ENCODE peak calls at places on chromosomes 16 and 17, in ten cellular contexts. One of them, this sample, is unnamed.

GRCh38 chr17:3678095-3678820 is 9.6 kb downstream of the EMC6 start:
- DNase-seq in activated CD4-positive, alpha-beta T cell treated with anti-CD3 and anti-CD28 coated beads, Interleukin-2, amount 50 U/mL, for 24 hours: no peak
- DNase-seq in NCI-H1436: no peak
- DNase-seq in esophagus muscularis mucosa: no peak
- DNase-seq in mucosa of descending colon: no peak
- DNase-seq in HCEC 1CT: no peak
- DNase-seq in pulmonary artery endothelial cell: no peak
- DNase-seq in activated naive CD4-positive, alpha-beta T cell treated with anti-CD3 and anti-CD28 coated beads, Interleukin-2, amount 50 U/mL, for 16 hours: no peak
- DNase-seq in nucleus accumbens: no peak
- DNase-seq in germinal center: no peak
- DNase-seq in this sample: peak; percentile 18

GRCh38 chr16:19289805-19290490 is 4.4 kb downstream of the CLEC19A start:
- DNase-seq in mucosa of descending colon: no peak
- DNase-seq in HCEC 1CT: no peak
- DNase-seq in nucleus accumbens: no peak
- DNase-seq in NCI-H1436: no peak
- DNase-seq in activated naive CD4-positive, alpha-beta T cell treated with anti-CD3 and anti-CD28 coated beads, Interleukin-2, amount 50 U/mL, for 16 hours: no peak
- DNase-seq in esophagus muscularis mucosa: no peak
- DNase-seq in activated CD4-positive, alpha-beta T cell treated with anti-CD3 and anti-CD28 coated beads, Interleukin-2, amount 50 U/mL, for 24 hours: no peak
- DNase-seq in pulmonary artery endothelial cell: no peak
- DNase-seq in germinal center: no peak
- DNase-seq in this sample: peak; percentile 29

GRCh38 chr17:28819582-28819981 is 23.0 kb downstream of the FAM222B start:
- DNase-seq in activated CD4-positive, alpha-beta T cell treated with anti-CD3 and anti-CD28 coated beads, Interleukin-2, amount 50 U/mL, for 24 hours: no peak
- DNase-seq in NCI-H1436: no peak
- DNase-seq in germinal center: no peak
- DNase-seq in mucosa of descending colon: no peak
- DNase-seq in nucleus accumbens: no peak
- DNase-seq in activated naive CD4-positive, alpha-beta T cell treated with anti-CD3 and anti-CD28 coated beads, Interleukin-2, amount 50 U/mL, for 16 hours: no peak
- DNase-seq in esophagus muscularis mucosa: no peak
- DNase-seq in pulmonary artery endothelial cell: no peak
- DNase-seq in HCEC 1CT: no peak
- DNase-seq in this sample: no peak

GRCh38 chr17:42660692-42661345 is 1.7 kb downstream of the TUBG2 start:
- DNase-seq in activated naive CD4-positive, alpha-beta T cell treated with anti-CD3 and anti-CD28 coated beads, Interleukin-2, amount 50 U/mL, for 16 hours: no peak
- DNase-seq in pulmonary artery endothelial cell: no peak
- DNase-seq in activated CD4-positive, alpha-beta T cell treated with anti-CD3 and anti-CD28 coated beads, Interleukin-2, amount 50 U/mL, for 24 hours: no peak
- DNase-seq in HCEC 1CT: peak; percentile 82
- DNase-seq in nucleus accumbens: no peak
- DNase-seq in mucosa of descending colon: no peak
- DNase-seq in esophagus muscularis mucosa: no peak
- DNase-seq in NCI-H1436: no peak
- DNase-seq in germinal center: no peak
- DNase-seq in this sample: no peak

GRCh38 chr16:31107465-31107867 is 720 bp upstream of the BCKDK start:
- DNase-seq in nucleus accumbens: no peak
- DNase-seq in activated CD4-positive, alpha-beta T cell treated with anti-CD3 and anti-CD28 coated beads, Interleukin-2, amount 50 U/mL, for 24 hours: no peak
- DNase-seq in pulmonary artery endothelial cell: no peak
- DNase-seq in activated naive CD4-positive, alpha-beta T cell treated with anti-CD3 and anti-CD28 coated beads, Interleukin-2, amount 50 U/mL, for 16 hours: no peak
- DNase-seq in esophagus muscularis mucosa: no peak
- DNase-seq in NCI-H1436: no peak
- DNase-seq in HCEC 1CT: no peak
- DNase-seq in germinal center: no peak
- DNase-seq in mucosa of descending colon: no peak
- DNase-seq in this sample: no peak

GRCh38 chr16:67914758-67915622 is 16.7 kb downstream of the CTRL start:
- DNase-seq in activated naive CD4-positive, alpha-beta T cell treated with anti-CD3 and anti-CD28 coated beads, Interleukin-2, amount 50 U/mL, for 16 hours: no peak
- DNase-seq in HCEC 1CT: no peak
- DNase-seq in activated CD4-positive, alpha-beta T cell treated with anti-CD3 and anti-CD28 coated beads, Interleukin-2, amount 50 U/mL, for 24 hours: no peak
- DNase-seq in pulmonary artery endothelial cell: no peak
- DNase-seq in esophagus muscularis mucosa: no peak
- DNase-seq in mucosa of descending colon: no peak
- DNase-seq in NCI-H1436: no peak
- DNase-seq in nucleus accumbens: no peak
- DNase-seq in germinal center: no peak
- DNase-seq in this sample: no peak

GRCh38 chr17:75909051-75909811 is 4.5 kb upstream of the MRPL38 start:
- DNase-seq in esophagus muscularis mucosa: no peak
- DNase-seq in nucleus accumbens: no peak
- DNase-seq in NCI-H1436: peak; percentile 86
- DNase-seq in activated CD4-positive, alpha-beta T cell treated with anti-CD3 and anti-CD28 coated beads, Interleukin-2, amount 50 U/mL, for 24 hours: no peak
- DNase-seq in pulmonary artery endothelial cell: no peak
- DNase-seq in germinal center: no peak
- DNase-seq in activated naive CD4-positive, alpha-beta T cell treated with anti-CD3 and anti-CD28 coated beads, Interleukin-2, amount 50 U/mL, for 16 hours: no peak
- DNase-seq in mucosa of descending colon: no peak
- DNase-seq in HCEC 1CT: no peak
- DNase-seq in this sample: no peak

GRCh38 chr16:14401839-14402115 is 228.3 kb downstream of the PARN start:
- DNase-seq in activated naive CD4-positive, alpha-beta T cell treated with anti-CD3 and anti-CD28 coated beads, Interleukin-2, amount 50 U/mL, for 16 hours: no peak
- DNase-seq in germinal center: no peak
- DNase-seq in activated CD4-positive, alpha-beta T cell treated with anti-CD3 and anti-CD28 coated beads, Interleukin-2, amount 50 U/mL, for 24 hours: no peak
- DNase-seq in NCI-H1436: no peak
- DNase-seq in esophagus muscularis mucosa: no peak
- DNase-seq in mucosa of descending colon: no peak
- DNase-seq in HCEC 1CT: no peak
- DNase-seq in nucleus accumbens: no peak
- DNase-seq in pulmonary artery endothelial cell: no peak
- DNase-seq in this sample: no peak

GRCh38 chr17:27562777-27563455 is 68.1 kb upstream of the LGALS9 start:
- DNase-seq in HCEC 1CT: no peak
- DNase-seq in nucleus accumbens: no peak
- DNase-seq in NCI-H1436: no peak
- DNase-seq in pulmonary artery endothelial cell: no peak
- DNase-seq in mucosa of descending colon: no peak
- DNase-seq in germinal center: no peak
- DNase-seq in activated naive CD4-positive, alpha-beta T cell treated with anti-CD3 and anti-CD28 coated beads, Interleukin-2, amount 50 U/mL, for 16 hours: no peak
- DNase-seq in esophagus muscularis mucosa: no peak
- DNase-seq in activated CD4-positive, alpha-beta T cell treated with anti-CD3 and anti-CD28 coated beads, Interleukin-2, amount 50 U/mL, for 24 hours: no peak
- DNase-seq in this sample: no peak

GRCh38 chr17:70464995-70465394 is 295.7 kb downstream of the KCNJ2 start:
- DNase-seq in nucleus accumbens: no peak
- DNase-seq in NCI-H1436: no peak
- DNase-seq in activated naive CD4-positive, alpha-beta T cell treated with anti-CD3 and anti-CD28 coated beads, Interleukin-2, amount 50 U/mL, for 16 hours: no peak
- DNase-seq in mucosa of descending colon: no peak
- DNase-seq in germinal center: no peak
- DNase-seq in HCEC 1CT: no peak
- DNase-seq in activated CD4-positive, alpha-beta T cell treated with anti-CD3 and anti-CD28 coated beads, Interleukin-2, amount 50 U/mL, for 24 hours: no peak
- DNase-seq in esophagus muscularis mucosa: no peak
- DNase-seq in pulmonary artery endothelial cell: no peak
- DNase-seq in this sample: no peak

GRCh38 chr17:63698886-63699637 is 863 bp downstream of the LIMD2 start:
- DNase-seq in nucleus accumbens: no peak
- DNase-seq in germinal center: peak; percentile 89
- DNase-seq in pulmonary artery endothelial cell: no peak
- DNase-seq in activated CD4-positive, alpha-beta T cell treated with anti-CD3 and anti-CD28 coated beads, Interleukin-2, amount 50 U/mL, for 24 hours: peak; percentile 74
- DNase-seq in NCI-H1436: peak; percentile 62
- DNase-seq in esophagus muscularis mucosa: no peak
- DNase-seq in activated naive CD4-positive, alpha-beta T cell treated with anti-CD3 and anti-CD28 coated beads, Interleukin-2, amount 50 U/mL, for 16 hours: peak; percentile 75
- DNase-seq in mucosa of descending colon: peak; percentile 69
- DNase-seq in HCEC 1CT: no peak
- DNase-seq in this sample: no peak

GRCh38 chr17:12386240-12386639 is 279.4 kb upstream of the MYOCD start:
- DNase-seq in pulmonary artery endothelial cell: no peak
- DNase-seq in HCEC 1CT: no peak
- DNase-seq in activated naive CD4-positive, alpha-beta T cell treated with anti-CD3 and anti-CD28 coated beads, Interleukin-2, amount 50 U/mL, for 16 hours: no peak
- DNase-seq in nucleus accumbens: no peak
- DNase-seq in germinal center: no peak
- DNase-seq in esophagus muscularis mucosa: peak; percentile 60
- DNase-seq in NCI-H1436: no peak
- DNase-seq in activated CD4-positive, alpha-beta T cell treated with anti-CD3 and anti-CD28 coated beads, Interleukin-2, amount 50 U/mL, for 24 hours: no peak
- DNase-seq in mucosa of descending colon: no peak
- DNase-seq in this sample: no peak

GRCh38 chr17:39920218-39921210 is 2.1 kb upstream of the GSDMB start:
- DNase-seq in mucosa of descending colon: no peak
- DNase-seq in esophagus muscularis mucosa: no peak
- DNase-seq in activated naive CD4-positive, alpha-beta T cell treated with anti-CD3 and anti-CD28 coated beads, Interleukin-2, amount 50 U/mL, for 16 hours: peak; percentile 68
- DNase-seq in nucleus accumbens: no peak
- DNase-seq in HCEC 1CT: no peak
- DNase-seq in germinal center: peak; percentile 40
- DNase-seq in pulmonary artery endothelial cell: no peak
- DNase-seq in activated CD4-positive, alpha-beta T cell treated with anti-CD3 and anti-CD28 coated beads, Interleukin-2, amount 50 U/mL, for 24 hours: no peak
- DNase-seq in NCI-H1436: no peak
- DNase-seq in this sample: no peak

GRCh38 chr16:13909872-13910303 is 10.1 kb upstream of the ERCC4 start:
- DNase-seq in esophagus muscularis mucosa: no peak
- DNase-seq in nucleus accumbens: no peak
- DNase-seq in mucosa of descending colon: peak; percentile 5
- DNase-seq in pulmonary artery endothelial cell: no peak
- DNase-seq in NCI-H1436: no peak
- DNase-seq in HCEC 1CT: peak; percentile 68
- DNase-seq in activated CD4-positive, alpha-beta T cell treated with anti-CD3 and anti-CD28 coated beads, Interleukin-2, amount 50 U/mL, for 24 hours: no peak
- DNase-seq in germinal center: no peak
- DNase-seq in activated naive CD4-positive, alpha-beta T cell treated with anti-CD3 and anti-CD28 coated beads, Interleukin-2, amount 50 U/mL, for 16 hours: no peak
- DNase-seq in this sample: peak; percentile 8

GRCh38 chr17:82091264-82092066 is 6.6 kb downstream of the FASN start:
- DNase-seq in pulmonary artery endothelial cell: no peak
- DNase-seq in mucosa of descending colon: no peak
- DNase-seq in activated naive CD4-positive, alpha-beta T cell treated with anti-CD3 and anti-CD28 coated beads, Interleukin-2, amount 50 U/mL, for 16 hours: no peak
- DNase-seq in esophagus muscularis mucosa: no peak
- DNase-seq in HCEC 1CT: no peak
- DNase-seq in germinal center: no peak
- DNase-seq in activated CD4-positive, alpha-beta T cell treated with anti-CD3 and anti-CD28 coated beads, Interleukin-2, amount 50 U/mL, for 24 hours: no peak
- DNase-seq in NCI-H1436: no peak
- DNase-seq in nucleus accumbens: no peak
- DNase-seq in this sample: no peak

GRCh38 chr16:74936902-74937560 is 47.9 kb downstream of the WDR59 start:
- DNase-seq in NCI-H1436: no peak
- DNase-seq in germinal center: no peak
- DNase-seq in esophagus muscularis mucosa: no peak
- DNase-seq in activated CD4-positive, alpha-beta T cell treated with anti-CD3 and anti-CD28 coated beads, Interleukin-2, amount 50 U/mL, for 24 hours: no peak
- DNase-seq in activated naive CD4-positive, alpha-beta T cell treated with anti-CD3 and anti-CD28 coated beads, Interleukin-2, amount 50 U/mL, for 16 hours: no peak
- DNase-seq in HCEC 1CT: peak; percentile 94
- DNase-seq in nucleus accumbens: no peak
- DNase-seq in pulmonary artery endothelial cell: no peak
- DNase-seq in mucosa of descending colon: peak; percentile 9
- DNase-seq in this sample: no peak

GRCh38 chr16:31872201-31872600 is 1.4 kb upstream of the ZNF267 start:
- DNase-seq in nucleus accumbens: no peak
- DNase-seq in germinal center: no peak
- DNase-seq in pulmonary artery endothelial cell: no peak
- DNase-seq in mucosa of descending colon: no peak
- DNase-seq in NCI-H1436: no peak
- DNase-seq in HCEC 1CT: no peak
- DNase-seq in activated naive CD4-positive, alpha-beta T cell treated with anti-CD3 and anti-CD28 coated beads, Interleukin-2, amount 50 U/mL, for 16 hours: no peak
- DNase-seq in activated CD4-positive, alpha-beta T cell treated with anti-CD3 and anti-CD28 coated beads, Interleukin-2, amount 50 U/mL, for 24 hours: no peak
- DNase-seq in esophagus muscularis mucosa: no peak
- DNase-seq in this sample: no peak

GRCh38 chr17:18182978-18183333 is 672 bp upstream of the ALKBH5 start:
- DNase-seq in HCEC 1CT: no peak
- DNase-seq in germinal center: peak; percentile 81
- DNase-seq in activated CD4-positive, alpha-beta T cell treated with anti-CD3 and anti-CD28 coated beads, Interleukin-2, amount 50 U/mL, for 24 hours: peak; percentile 77
- DNase-seq in esophagus muscularis mucosa: peak; percentile 96
- DNase-seq in mucosa of descending colon: peak; percentile 86
- DNase-seq in NCI-H1436: peak; percentile 81
- DNase-seq in pulmonary artery endothelial cell: peak; percentile 43
- DNase-seq in activated naive CD4-positive, alpha-beta T cell treated with anti-CD3 and anti-CD28 coated beads, Interleukin-2, amount 50 U/mL, for 16 hours: peak; percentile 87
- DNase-seq in nucleus accumbens: peak; percentile 89
- DNase-seq in this sample: peak; percentile 83

GRCh38 chr16:30457743-30458560 is 12.3 kb upstream of the SEPHS2 start:
- DNase-seq in HCEC 1CT: no peak
- DNase-seq in esophagus muscularis mucosa: no peak
- DNase-seq in germinal center: no peak
- DNase-seq in pulmonary artery endothelial cell: no peak
- DNase-seq in mucosa of descending colon: no peak
- DNase-seq in activated naive CD4-positive, alpha-beta T cell treated with anti-CD3 and anti-CD28 coated beads, Interleukin-2, amount 50 U/mL, for 16 hours: no peak
- DNase-seq in activated CD4-positive, alpha-beta T cell treated with anti-CD3 and anti-CD28 coated beads, Interleukin-2, amount 50 U/mL, for 24 hours: no peak
- DNase-seq in nucleus accumbens: no peak
- DNase-seq in NCI-H1436: no peak
- DNase-seq in this sample: no peak

GRCh38 chr17:80476877-80477646 is 655 bp upstream of the NPTX1 start:
- DNase-seq in pulmonary artery endothelial cell: no peak
- DNase-seq in nucleus accumbens: no peak
- DNase-seq in NCI-H1436: peak; percentile 26
- DNase-seq in activated CD4-positive, alpha-beta T cell treated with anti-CD3 and anti-CD28 coated beads, Interleukin-2, amount 50 U/mL, for 24 hours: no peak
- DNase-seq in activated naive CD4-positive, alpha-beta T cell treated with anti-CD3 and anti-CD28 coated beads, Interleukin-2, amount 50 U/mL, for 16 hours: no peak
- DNase-seq in germinal center: no peak
- DNase-seq in esophagus muscularis mucosa: no peak
- DNase-seq in HCEC 1CT: no peak
- DNase-seq in mucosa of descending colon: no peak
- DNase-seq in this sample: no peak

GRCh38 chr16:17419266-17419665 is 51.5 kb downstream of the XYLT1 start:
- DNase-seq in esophagus muscularis mucosa: no peak
- DNase-seq in germinal center: no peak
- DNase-seq in activated naive CD4-positive, alpha-beta T cell treated with anti-CD3 and anti-CD28 coated beads, Interleukin-2, amount 50 U/mL, for 16 hours: no peak
- DNase-seq in pulmonary artery endothelial cell: no peak
- DNase-seq in mucosa of descending colon: no peak
- DNase-seq in activated CD4-positive, alpha-beta T cell treated with anti-CD3 and anti-CD28 coated beads, Interleukin-2, amount 50 U/mL, for 24 hours: no peak
- DNase-seq in NCI-H1436: no peak
- DNase-seq in nucleus accumbens: no peak
- DNase-seq in HCEC 1CT: no peak
- DNase-seq in this sample: no peak

GRCh38 chr17:10127819-10128375 is 70.5 kb downstream of the GAS7 start:
- DNase-seq in HCEC 1CT: no peak
- DNase-seq in NCI-H1436: no peak
- DNase-seq in nucleus accumbens: peak; percentile 20
- DNase-seq in activated naive CD4-positive, alpha-beta T cell treated with anti-CD3 and anti-CD28 coated beads, Interleukin-2, amount 50 U/mL, for 16 hours: no peak
- DNase-seq in activated CD4-positive, alpha-beta T cell treated with anti-CD3 and anti-CD28 coated beads, Interleukin-2, amount 50 U/mL, for 24 hours: no peak
- DNase-seq in esophagus muscularis mucosa: no peak
- DNase-seq in pulmonary artery endothelial cell: no peak
- DNase-seq in mucosa of descending colon: peak; percentile 47
- DNase-seq in germinal center: no peak
- DNase-seq in this sample: no peak

GRCh38 chr17:63246344-63246743 is 199.8 kb downstream of the CYB561 start:
- DNase-seq in germinal center: no peak
- DNase-seq in activated naive CD4-positive, alpha-beta T cell treated with anti-CD3 and anti-CD28 coated beads, Interleukin-2, amount 50 U/mL, for 16 hours: no peak
- DNase-seq in esophagus muscularis mucosa: no peak
- DNase-seq in nucleus accumbens: no peak
- DNase-seq in HCEC 1CT: peak; percentile 37
- DNase-seq in activated CD4-positive, alpha-beta T cell treated with anti-CD3 and anti-CD28 coated beads, Interleukin-2, amount 50 U/mL, for 24 hours: no peak
- DNase-seq in NCI-H1436: no peak
- DNase-seq in pulmonary artery endothelial cell: no peak
- DNase-seq in mucosa of descending colon: no peak
- DNase-seq in this sample: no peak

GRCh38 chr17:11309850-11310249 is 68.8 kb downstream of the SHISA6 start:
- DNase-seq in mucosa of descending colon: no peak
- DNase-seq in HCEC 1CT: no peak
- DNase-seq in esophagus muscularis mucosa: peak; percentile 42
- DNase-seq in NCI-H1436: no peak
- DNase-seq in nucleus accumbens: no peak
- DNase-seq in pulmonary artery endothelial cell: no peak
- DNase-seq in activated naive CD4-positive, alpha-beta T cell treated with anti-CD3 and anti-CD28 coated beads, Interleukin-2, amount 50 U/mL, for 16 hours: no peak
- DNase-seq in activated CD4-positive, alpha-beta T cell treated with anti-CD3 and anti-CD28 coated beads, Interleukin-2, amount 50 U/mL, for 24 hours: no peak
- DNase-seq in germinal center: no peak
- DNase-seq in this sample: no peak

GRCh38 chr16:75244225-75244792 is 7.1 kb downstream of the BCAR1 start:
- DNase-seq in pulmonary artery endothelial cell: peak; percentile 47
- DNase-seq in nucleus accumbens: no peak
- DNase-seq in germinal center: no peak
- DNase-seq in HCEC 1CT: peak; percentile 41
- DNase-seq in mucosa of descending colon: peak; percentile 75
- DNase-seq in esophagus muscularis mucosa: no peak
- DNase-seq in activated CD4-positive, alpha-beta T cell treated with anti-CD3 and anti-CD28 coated beads, Interleukin-2, amount 50 U/mL, for 24 hours: no peak
- DNase-seq in NCI-H1436: no peak
- DNase-seq in activated naive CD4-positive, alpha-beta T cell treated with anti-CD3 and anti-CD28 coated beads, Interleukin-2, amount 50 U/mL, for 16 hours: no peak
- DNase-seq in this sample: peak; percentile 29

GRCh38 chr16:86363057-86363490 is 147.3 kb upstream of the FOXF1 start:
- DNase-seq in esophagus muscularis mucosa: no peak
- DNase-seq in activated CD4-positive, alpha-beta T cell treated with anti-CD3 and anti-CD28 coated beads, Interleukin-2, amount 50 U/mL, for 24 hours: no peak
- DNase-seq in mucosa of descending colon: no peak
- DNase-seq in germinal center: no peak
- DNase-seq in nucleus accumbens: no peak
- DNase-seq in HCEC 1CT: peak; percentile 96
- DNase-seq in activated naive CD4-positive, alpha-beta T cell treated with anti-CD3 and anti-CD28 coated beads, Interleukin-2, amount 50 U/mL, for 16 hours: no peak
- DNase-seq in pulmonary artery endothelial cell: no peak
- DNase-seq in NCI-H1436: no peak
- DNase-seq in this sample: no peak

GRCh38 chr17:40430272-40431230 is 12.7 kb upstream of the IGFBP4 start:
- DNase-seq in pulmonary artery endothelial cell: no peak
- DNase-seq in activated CD4-positive, alpha-beta T cell treated with anti-CD3 and anti-CD28 coated beads, Interleukin-2, amount 50 U/mL, for 24 hours: no peak
- DNase-seq in esophagus muscularis mucosa: no peak
- DNase-seq in activated naive CD4-positive, alpha-beta T cell treated with anti-CD3 and anti-CD28 coated beads, Interleukin-2, amount 50 U/mL, for 16 hours: no peak
- DNase-seq in HCEC 1CT: no peak
- DNase-seq in NCI-H1436: no peak
- DNase-seq in mucosa of descending colon: no peak
- DNase-seq in nucleus accumbens: no peak
- DNase-seq in germinal center: no peak
- DNase-seq in this sample: no peak

GRCh38 chr17:52297230-52298010 is 138.9 kb upstream of the CA10 start:
- DNase-seq in activated naive CD4-positive, alpha-beta T cell treated with anti-CD3 and anti-CD28 coated beads, Interleukin-2, amount 50 U/mL, for 16 hours: no peak
- DNase-seq in NCI-H1436: peak; percentile 22
- DNase-seq in esophagus muscularis mucosa: no peak
- DNase-seq in mucosa of descending colon: no peak
- DNase-seq in germinal center: no peak
- DNase-seq in HCEC 1CT: no peak
- DNase-seq in pulmonary artery endothelial cell: no peak
- DNase-seq in activated CD4-positive, alpha-beta T cell treated with anti-CD3 and anti-CD28 coated beads, Interleukin-2, amount 50 U/mL, for 24 hours: no peak
- DNase-seq in nucleus accumbens: no peak
- DNase-seq in this sample: no peak